ENCODE peak calls at places on chromosome 20, in six cellular contexts. Y is left ventricle myocardium superior; Q is HFFc6; R is naive thymus-derived CD4-positive, alpha-beta T cell; I is NCI-H2081; P is stromal cell of bone marrow. T is an unnamed sample.

GRCh38 chr20:20806121-20806820 is 93.8 kb upstream of the RALGAPA2 start:
- DNase-seq in R (no peak), Q (no peak), I (no peak), P (no peak), Y (no peak), T (no peak)

GRCh38 chr20:37649017-37649416 is 44.8 kb upstream of the CTNNBL1 start:
- DNase-seq in Y (no peak), R (no peak), P (peak), Q (no peak), I (no peak), T (no peak)

GRCh38 chr20:59737816-59738215 is 133.5 kb downstream of the PHACTR3 start:
- DNase-seq in P (no peak), Q (no peak), I (no peak), R (no peak), Y (no peak), T (no peak)

GRCh38 chr20:34402461-34402860 is 39.4 kb downstream of the ITCH start:
- DNase-seq in Q (peak), Y (no peak), I (no peak), R (no peak), P (no peak), T (no peak)

GRCh38 chr20:33653900-33654596 is 8.1 kb upstream of the C20orf144 start:
- DNase-seq in I (peak), P (no peak), R (no peak), Y (no peak), Q (no peak), T (no peak)

GRCh38 chr20:62876826-62877728 is 15.5 kb upstream of the TCFL5 start:
- DNase-seq in P (no peak), Y (peak), Q (no peak), I (no peak), R (no peak), T (peak)

GRCh38 chr20:51906694-51907093 is 104.4 kb upstream of the SALL4 start:
- DNase-seq in P (no peak), Q (no peak), R (no peak), Y (no peak), I (no peak), T (no peak)

GRCh38 chr20:23606652-23607049 is 934 bp upstream of the CST9 start:
- DNase-seq in R (peak), P (peak), I (peak), Y (peak), Q (peak), T (peak)

GRCh38 chr20:49990310-49990720 is 7.5 kb downstream of the SNAI1 start:
- DNase-seq in I (no peak), P (no peak), R (no peak), Q (no peak), Y (no peak), T (no peak)

GRCh38 chr20:20204326-20204725 is 152.0 kb downstream of the CFAP61 start:
- DNase-seq in P (no peak), R (no peak), Q (no peak), I (peak), Y (no peak), T (no peak)